ENCODE peak calls at places on chromosome 3, in nine cellular contexts. One of them, this sample, is unnamed.

GRCh38 chr3:181329024-181329423 is 339.5 kb upstream of the DNAJC19 start:
- DNase-seq in astrocyte: no peak
- DNase-seq in activated CD4-positive, alpha-beta T cell treated with anti-CD3 and anti-CD28 coated beads for 4 hours: no peak
- DNase-seq in activated naive CD4-positive, alpha-beta T cell treated with anti-CD3 and anti-CD28 coated beads for 36 hours: no peak
- DNase-seq in cardiac fibroblast: no peak
- DNase-seq in left ventricle myocardium superior: no peak
- DNase-seq in AG10803: no peak
- DNase-seq in NCI-H187: peak; percentile 27
- DNase-seq in kidney: no peak
- DNase-seq in this sample: no peak

GRCh38 chr3:99410789-99411311 is 227.5 kb upstream of the COL8A1 start:
- DNase-seq in astrocyte: peak; percentile 92
- DNase-seq in activated CD4-positive, alpha-beta T cell treated with anti-CD3 and anti-CD28 coated beads for 4 hours: no peak
- DNase-seq in activated naive CD4-positive, alpha-beta T cell treated with anti-CD3 and anti-CD28 coated beads for 36 hours: no peak
- DNase-seq in cardiac fibroblast: peak; percentile 94
- DNase-seq in left ventricle myocardium superior: no peak
- DNase-seq in AG10803: peak; percentile 99
- DNase-seq in NCI-H187: no peak
- DNase-seq in kidney: no peak
- DNase-seq in this sample: no peak

GRCh38 chr3:193593666-193594025 is 638 bp downstream of the OPA1 start:
- DNase-seq in astrocyte: peak; percentile 34
- DNase-seq in activated CD4-positive, alpha-beta T cell treated with anti-CD3 and anti-CD28 coated beads for 4 hours: peak; percentile 23
- DNase-seq in activated naive CD4-positive, alpha-beta T cell treated with anti-CD3 and anti-CD28 coated beads for 36 hours: peak; percentile 68
- DNase-seq in cardiac fibroblast: peak; percentile 36
- DNase-seq in left ventricle myocardium superior: no peak
- DNase-seq in AG10803: peak; percentile 11
- DNase-seq in NCI-H187: no peak
- DNase-seq in kidney: no peak
- DNase-seq in this sample: no peak

GRCh38 chr3:54432975-54433374 is 310.6 kb downstream of the CACNA2D3 start:
- DNase-seq in astrocyte: no peak
- DNase-seq in activated CD4-positive, alpha-beta T cell treated with anti-CD3 and anti-CD28 coated beads for 4 hours: no peak
- DNase-seq in activated naive CD4-positive, alpha-beta T cell treated with anti-CD3 and anti-CD28 coated beads for 36 hours: no peak
- DNase-seq in cardiac fibroblast: no peak
- DNase-seq in left ventricle myocardium superior: no peak
- DNase-seq in AG10803: peak; percentile 9
- DNase-seq in NCI-H187: no peak
- DNase-seq in kidney: no peak
- DNase-seq in this sample: no peak

GRCh38 chr3:37183375-37183831 is 9.0 kb upstream of the LRRFIP2 start:
- DNase-seq in astrocyte: peak; percentile 96
- DNase-seq in activated CD4-positive, alpha-beta T cell treated with anti-CD3 and anti-CD28 coated beads for 4 hours: no peak
- DNase-seq in activated naive CD4-positive, alpha-beta T cell treated with anti-CD3 and anti-CD28 coated beads for 36 hours: no peak
- DNase-seq in cardiac fibroblast: peak; percentile 98
- DNase-seq in left ventricle myocardium superior: no peak
- DNase-seq in AG10803: peak; percentile 97
- DNase-seq in NCI-H187: no peak
- DNase-seq in kidney: no peak
- DNase-seq in this sample: peak; percentile 80

GRCh38 chr3:35724106-35724505 is 84.8 kb downstream of the ARPP21 start:
- DNase-seq in astrocyte: no peak
- DNase-seq in activated CD4-positive, alpha-beta T cell treated with anti-CD3 and anti-CD28 coated beads for 4 hours: no peak
- DNase-seq in activated naive CD4-positive, alpha-beta T cell treated with anti-CD3 and anti-CD28 coated beads for 36 hours: no peak
- DNase-seq in cardiac fibroblast: no peak
- DNase-seq in left ventricle myocardium superior: no peak
- DNase-seq in AG10803: no peak
- DNase-seq in NCI-H187: no peak
- DNase-seq in kidney: no peak
- DNase-seq in this sample: no peak

GRCh38 chr3:46812237-46812791 is 50.9 kb downstream of the MYL3 start:
- DNase-seq in astrocyte: peak; percentile 30
- DNase-seq in activated CD4-positive, alpha-beta T cell treated with anti-CD3 and anti-CD28 coated beads for 4 hours: peak; percentile 74
- DNase-seq in activated naive CD4-positive, alpha-beta T cell treated with anti-CD3 and anti-CD28 coated beads for 36 hours: peak; percentile 81
- DNase-seq in cardiac fibroblast: peak; percentile 40
- DNase-seq in left ventricle myocardium superior: peak; percentile 85
- DNase-seq in AG10803: peak; percentile 34
- DNase-seq in NCI-H187: no peak
- DNase-seq in kidney: peak; percentile 90
- DNase-seq in this sample: no peak

GRCh38 chr3:66386011-66386924 is 114.6 kb downstream of the LRIG1 start:
- DNase-seq in astrocyte: no peak
- DNase-seq in activated CD4-positive, alpha-beta T cell treated with anti-CD3 and anti-CD28 coated beads for 4 hours: no peak
- DNase-seq in activated naive CD4-positive, alpha-beta T cell treated with anti-CD3 and anti-CD28 coated beads for 36 hours: no peak
- DNase-seq in cardiac fibroblast: no peak
- DNase-seq in left ventricle myocardium superior: no peak
- DNase-seq in AG10803: no peak
- DNase-seq in NCI-H187: no peak
- DNase-seq in kidney: no peak
- DNase-seq in this sample: no peak

GRCh38 chr3:16048435-16049318 is 125.8 kb upstream of the GALNT15 start:
- DNase-seq in astrocyte: no peak
- DNase-seq in activated CD4-positive, alpha-beta T cell treated with anti-CD3 and anti-CD28 coated beads for 4 hours: peak; percentile 30
- DNase-seq in activated naive CD4-positive, alpha-beta T cell treated with anti-CD3 and anti-CD28 coated beads for 36 hours: peak; percentile 68
- DNase-seq in cardiac fibroblast: peak; percentile 89
- DNase-seq in left ventricle myocardium superior: no peak
- DNase-seq in AG10803: peak; percentile 81
- DNase-seq in NCI-H187: peak; percentile 1
- DNase-seq in kidney: no peak
- DNase-seq in this sample: peak; percentile 50

GRCh38 chr3:181610083-181610972 is 101.4 kb upstream of the SOX2 start:
- DNase-seq in astrocyte: peak; percentile 25
- DNase-seq in activated CD4-positive, alpha-beta T cell treated with anti-CD3 and anti-CD28 coated beads for 4 hours: no peak
- DNase-seq in activated naive CD4-positive, alpha-beta T cell treated with anti-CD3 and anti-CD28 coated beads for 36 hours: no peak
- DNase-seq in cardiac fibroblast: no peak
- DNase-seq in left ventricle myocardium superior: no peak
- DNase-seq in AG10803: no peak
- DNase-seq in NCI-H187: no peak
- DNase-seq in kidney: no peak
- DNase-seq in this sample: no peak

GRCh38 chr3:195066441-195066841 is 204.5 kb downstream of the XXYLT1 start:
- DNase-seq in astrocyte: no peak
- DNase-seq in activated CD4-positive, alpha-beta T cell treated with anti-CD3 and anti-CD28 coated beads for 4 hours: no peak
- DNase-seq in activated naive CD4-positive, alpha-beta T cell treated with anti-CD3 and anti-CD28 coated beads for 36 hours: no peak
- DNase-seq in cardiac fibroblast: no peak
- DNase-seq in left ventricle myocardium superior: peak; percentile 14
- DNase-seq in AG10803: no peak
- DNase-seq in NCI-H187: no peak
- DNase-seq in kidney: peak; percentile 57
- DNase-seq in this sample: no peak

GRCh38 chr3:48952510-48953118 is 34.0 kb downstream of the ARIH2 start:
- DNase-seq in astrocyte: no peak
- DNase-seq in activated CD4-positive, alpha-beta T cell treated with anti-CD3 and anti-CD28 coated beads for 4 hours: peak; percentile 57
- DNase-seq in activated naive CD4-positive, alpha-beta T cell treated with anti-CD3 and anti-CD28 coated beads for 36 hours: peak; percentile 75
- DNase-seq in cardiac fibroblast: peak; percentile 34
- DNase-seq in left ventricle myocardium superior: peak; percentile 44
- DNase-seq in AG10803: no peak
- DNase-seq in NCI-H187: no peak
- DNase-seq in kidney: no peak
- DNase-seq in this sample: no peak

GRCh38 chr3:6119367-6119766 is 741.5 kb upstream of the GRM7 start:
- DNase-seq in astrocyte: no peak
- DNase-seq in activated CD4-positive, alpha-beta T cell treated with anti-CD3 and anti-CD28 coated beads for 4 hours: no peak
- DNase-seq in activated naive CD4-positive, alpha-beta T cell treated with anti-CD3 and anti-CD28 coated beads for 36 hours: no peak
- DNase-seq in cardiac fibroblast: no peak
- DNase-seq in left ventricle myocardium superior: no peak
- DNase-seq in AG10803: no peak
- DNase-seq in NCI-H187: no peak
- DNase-seq in kidney: no peak
- DNase-seq in this sample: no peak

GRCh38 chr3:71077070-71077469 is 506.5 kb downstream of the FOXP1 start:
- DNase-seq in astrocyte: no peak
- DNase-seq in activated CD4-positive, alpha-beta T cell treated with anti-CD3 and anti-CD28 coated beads for 4 hours: no peak
- DNase-seq in activated naive CD4-positive, alpha-beta T cell treated with anti-CD3 and anti-CD28 coated beads for 36 hours: no peak
- DNase-seq in cardiac fibroblast: no peak
- DNase-seq in left ventricle myocardium superior: no peak
- DNase-seq in AG10803: no peak
- DNase-seq in NCI-H187: no peak
- DNase-seq in kidney: no peak
- DNase-seq in this sample: no peak

GRCh38 chr3:151856106-151856505 is 17.3 kb upstream of the SUCNR1 start:
- DNase-seq in astrocyte: no peak
- DNase-seq in activated CD4-positive, alpha-beta T cell treated with anti-CD3 and anti-CD28 coated beads for 4 hours: no peak
- DNase-seq in activated naive CD4-positive, alpha-beta T cell treated with anti-CD3 and anti-CD28 coated beads for 36 hours: no peak
- DNase-seq in cardiac fibroblast: no peak
- DNase-seq in left ventricle myocardium superior: no peak
- DNase-seq in AG10803: no peak
- DNase-seq in NCI-H187: no peak
- DNase-seq in kidney: no peak
- DNase-seq in this sample: no peak

GRCh38 chr3:3802021-3802420 is 2.8 kb downstream of the LRRN1 start:
- DNase-seq in astrocyte: no peak
- DNase-seq in activated CD4-positive, alpha-beta T cell treated with anti-CD3 and anti-CD28 coated beads for 4 hours: no peak
- DNase-seq in activated naive CD4-positive, alpha-beta T cell treated with anti-CD3 and anti-CD28 coated beads for 36 hours: no peak
- DNase-seq in cardiac fibroblast: no peak
- DNase-seq in left ventricle myocardium superior: no peak
- DNase-seq in AG10803: no peak
- DNase-seq in NCI-H187: no peak
- DNase-seq in kidney: no peak
- DNase-seq in this sample: no peak

GRCh38 chr3:184656991-184657669 is 54.7 kb downstream of the MAGEF1 start:
- DNase-seq in astrocyte: peak; percentile 96
- DNase-seq in activated CD4-positive, alpha-beta T cell treated with anti-CD3 and anti-CD28 coated beads for 4 hours: no peak
- DNase-seq in activated naive CD4-positive, alpha-beta T cell treated with anti-CD3 and anti-CD28 coated beads for 36 hours: peak; percentile 10
- DNase-seq in cardiac fibroblast: peak; percentile 36
- DNase-seq in left ventricle myocardium superior: peak; percentile 12
- DNase-seq in AG10803: peak; percentile 57
- DNase-seq in NCI-H187: no peak
- DNase-seq in kidney: no peak
- DNase-seq in this sample: peak; percentile 13

GRCh38 chr3:52790337-52790736 is 4.3 kb upstream of the ITIH3 start:
- DNase-seq in astrocyte: no peak
- DNase-seq in activated CD4-positive, alpha-beta T cell treated with anti-CD3 and anti-CD28 coated beads for 4 hours: no peak
- DNase-seq in activated naive CD4-positive, alpha-beta T cell treated with anti-CD3 and anti-CD28 coated beads for 36 hours: no peak
- DNase-seq in cardiac fibroblast: no peak
- DNase-seq in left ventricle myocardium superior: no peak
- DNase-seq in AG10803: no peak
- DNase-seq in NCI-H187: no peak
- DNase-seq in kidney: peak; percentile 26
- DNase-seq in this sample: no peak

GRCh38 chr3:182104811-182105316 is 393.1 kb downstream of the SOX2 start:
- DNase-seq in astrocyte: no peak
- DNase-seq in activated CD4-positive, alpha-beta T cell treated with anti-CD3 and anti-CD28 coated beads for 4 hours: no peak
- DNase-seq in activated naive CD4-positive, alpha-beta T cell treated with anti-CD3 and anti-CD28 coated beads for 36 hours: no peak
- DNase-seq in cardiac fibroblast: no peak
- DNase-seq in left ventricle myocardium superior: no peak
- DNase-seq in AG10803: no peak
- DNase-seq in NCI-H187: no peak
- DNase-seq in kidney: no peak
- DNase-seq in this sample: no peak

GRCh38 chr3:53320697-53321096 is 26.6 kb downstream of the DCP1A start:
- DNase-seq in astrocyte: no peak
- DNase-seq in activated CD4-positive, alpha-beta T cell treated with anti-CD3 and anti-CD28 coated beads for 4 hours: no peak
- DNase-seq in activated naive CD4-positive, alpha-beta T cell treated with anti-CD3 and anti-CD28 coated beads for 36 hours: no peak
- DNase-seq in cardiac fibroblast: no peak
- DNase-seq in left ventricle myocardium superior: no peak
- DNase-seq in AG10803: no peak
- DNase-seq in NCI-H187: no peak
- DNase-seq in kidney: no peak
- DNase-seq in this sample: no peak

GRCh38 chr3:165233521-165234195 is 37.5 kb upstream of the SLITRK3 start:
- DNase-seq in astrocyte: peak; percentile 4
- DNase-seq in activated CD4-positive, alpha-beta T cell treated with anti-CD3 and anti-CD28 coated beads for 4 hours: no peak
- DNase-seq in activated naive CD4-positive, alpha-beta T cell treated with anti-CD3 and anti-CD28 coated beads for 36 hours: no peak
- DNase-seq in cardiac fibroblast: peak; percentile 2
- DNase-seq in left ventricle myocardium superior: no peak
- DNase-seq in AG10803: no peak
- DNase-seq in NCI-H187: no peak
- DNase-seq in kidney: no peak
- DNase-seq in this sample: no peak

GRCh38 chr3:146181181-146181580 is 20.2 kb upstream of the PLOD2 start:
- DNase-seq in astrocyte: no peak
- DNase-seq in activated CD4-positive, alpha-beta T cell treated with anti-CD3 and anti-CD28 coated beads for 4 hours: no peak
- DNase-seq in activated naive CD4-positive, alpha-beta T cell treated with anti-CD3 and anti-CD28 coated beads for 36 hours: no peak
- DNase-seq in cardiac fibroblast: no peak
- DNase-seq in left ventricle myocardium superior: no peak
- DNase-seq in AG10803: no peak
- DNase-seq in NCI-H187: no peak
- DNase-seq in kidney: no peak
- DNase-seq in this sample: no peak

GRCh38 chr3:124174463-124174862 is 182.5 kb upstream of the ROPN1 start:
- DNase-seq in astrocyte: no peak
- DNase-seq in activated CD4-positive, alpha-beta T cell treated with anti-CD3 and anti-CD28 coated beads for 4 hours: no peak
- DNase-seq in activated naive CD4-positive, alpha-beta T cell treated with anti-CD3 and anti-CD28 coated beads for 36 hours: no peak
- DNase-seq in cardiac fibroblast: peak; percentile 1
- DNase-seq in left ventricle myocardium superior: no peak
- DNase-seq in AG10803: no peak
- DNase-seq in NCI-H187: peak; percentile 97
- DNase-seq in kidney: peak; percentile 73
- DNase-seq in this sample: no peak

GRCh38 chr3:43389388-43390254 is 103.3 kb downstream of the SNRK start:
- DNase-seq in astrocyte: peak; percentile 66
- DNase-seq in activated CD4-positive, alpha-beta T cell treated with anti-CD3 and anti-CD28 coated beads for 4 hours: peak; percentile 66
- DNase-seq in activated naive CD4-positive, alpha-beta T cell treated with anti-CD3 and anti-CD28 coated beads for 36 hours: peak; percentile 87
- DNase-seq in cardiac fibroblast: peak; percentile 97
- DNase-seq in left ventricle myocardium superior: no peak
- DNase-seq in AG10803: no peak
- DNase-seq in NCI-H187: no peak
- DNase-seq in kidney: no peak
- DNase-seq in this sample: peak; percentile 32

GRCh38 chr3:125087768-125088391 is 32.1 kb upstream of the HEG1 start:
- DNase-seq in astrocyte: no peak
- DNase-seq in activated CD4-positive, alpha-beta T cell treated with anti-CD3 and anti-CD28 coated beads for 4 hours: no peak
- DNase-seq in activated naive CD4-positive, alpha-beta T cell treated with anti-CD3 and anti-CD28 coated beads for 36 hours: no peak
- DNase-seq in cardiac fibroblast: peak; percentile 81
- DNase-seq in left ventricle myocardium superior: no peak
- DNase-seq in AG10803: peak; percentile 78
- DNase-seq in NCI-H187: no peak
- DNase-seq in kidney: no peak
- DNase-seq in this sample: no peak

GRCh38 chr3:5010706-5011554 is 31.7 kb downstream of the BHLHE40 start:
- DNase-seq in astrocyte: no peak
- DNase-seq in activated CD4-positive, alpha-beta T cell treated with anti-CD3 and anti-CD28 coated beads for 4 hours: no peak
- DNase-seq in activated naive CD4-positive, alpha-beta T cell treated with anti-CD3 and anti-CD28 coated beads for 36 hours: no peak
- DNase-seq in cardiac fibroblast: no peak
- DNase-seq in left ventricle myocardium superior: no peak
- DNase-seq in AG10803: peak; percentile 78
- DNase-seq in NCI-H187: no peak
- DNase-seq in kidney: no peak
- DNase-seq in this sample: no peak

GRCh38 chr3:134211797-134212196 is 38.9 kb downstream of the RYK start:
- DNase-seq in astrocyte: peak; percentile 36
- DNase-seq in activated CD4-positive, alpha-beta T cell treated with anti-CD3 and anti-CD28 coated beads for 4 hours: no peak
- DNase-seq in activated naive CD4-positive, alpha-beta T cell treated with anti-CD3 and anti-CD28 coated beads for 36 hours: peak; percentile 24
- DNase-seq in cardiac fibroblast: peak; percentile 67
- DNase-seq in left ventricle myocardium superior: no peak
- DNase-seq in AG10803: peak; percentile 41
- DNase-seq in NCI-H187: no peak
- DNase-seq in kidney: no peak
- DNase-seq in this sample: no peak

This sample was measured in AG04450.